ENCODE peak calls at places on chromosomes 4 and X, in nine cellular contexts. F is HCT116, C is H1, I is WTC11, X is left ventricle myocardium inferior, Z is lower leg skin, V is pancreas, U is natural killer cell, N is IMR-90. R is an unnamed sample.
A peak's percentile ranks its signal among the peaks of the same experiment; 100 is the strongest.

GRCh38 chr4:2977116-2978097 is 14.0 kb downstream of the GRK4 start:
- DNase-seq in I (no peak), V (no peak), Z (no peak), N (peak; percentile 56), F (no peak), C (no peak), U (no peak), X (no peak), R (no peak)

GRCh38 chr4:188032170-188032569 is 36.6 kb downstream of the ZFP42 start:
- DNase-seq in I (peak; percentile 37), N (no peak), V (no peak), U (no peak), C (no peak), F (no peak), Z (no peak), X (no peak), R (no peak)

GRCh38 chrX:40772290-40772689 is 36.9 kb upstream of the MED14 start:
- DNase-seq in U (no peak), X (no peak), N (peak; percentile 75), V (no peak), F (peak; percentile 54), I (no peak), C (no peak), Z (no peak), R (no peak)

GRCh38 chrX:15349046-15349445 is 13.7 kb upstream of the PIGA start:
- DNase-seq in V (peak; percentile 33), U (no peak), C (no peak), F (peak; percentile 39), Z (peak; percentile 22), X (no peak), N (peak; percentile 73), I (no peak), R (no peak)

GRCh38 chr4:156931267-156931666 is 40.3 kb downstream of the PDGFC start:
- DNase-seq in I (no peak), C (no peak), N (peak; percentile 86), V (peak; percentile 15), X (no peak), F (peak; percentile 95), U (no peak), Z (peak; percentile 43), R (no peak)

GRCh38 chr4:102551946-102552575 is 50.9 kb downstream of the NFKB1 start:
- DNase-seq in I (no peak), N (no peak), Z (no peak), V (no peak), U (no peak), F (no peak), X (no peak), C (no peak), R (no peak)

GRCh38 chr4:53185853-53186590 is 179.8 kb downstream of the SCFD2 start:
- DNase-seq in N (peak; percentile 85), X (no peak), Z (no peak), F (no peak), I (no peak), C (no peak), U (no peak), V (no peak), R (no peak)

GRCh38 chr4:106893903-106894302 is 142.2 kb downstream of the DKK2 start:
- DNase-seq in X (no peak), F (no peak), N (no peak), C (no peak), I (no peak), Z (peak; percentile 16), V (no peak), U (no peak), R (no peak)

GRCh38 chrX:151641564-151641963 is 53.7 kb upstream of the PRRG3 start:
- DNase-seq in F (no peak), V (no peak), U (no peak), C (no peak), Z (no peak), N (no peak), I (no peak), X (no peak), R (no peak)

GRCh38 chr4:76144546-76144945 is 3.7 kb downstream of the NUP54 start:
- DNase-seq in F (no peak), V (no peak), I (no peak), Z (no peak), N (no peak), C (no peak), X (no peak), U (no peak), R (no peak)

GRCh38 chr4:22385615-22386014 is 130.3 kb downstream of the ADGRA3 start:
- DNase-seq in F (peak; percentile 59), V (no peak), N (peak; percentile 74), C (no peak), X (no peak), U (no peak), Z (no peak), I (no peak), R (no peak)

GRCh38 chr4:70152088-70152487 is 1.9 kb upstream of the PRR27 start:
- DNase-seq in U (no peak), C (no peak), Z (no peak), V (no peak), F (no peak), I (no peak), X (no peak), N (no peak), R (no peak)

GRCh38 chrX:150037041-150037440 is 98.8 kb upstream of the EOLA2 start:
- DNase-seq in V (no peak), F (no peak), U (no peak), I (no peak), N (no peak), C (no peak), Z (no peak), X (no peak), R (no peak)

GRCh38 chr4:182507808-182508207 is 264.6 kb downstream of the TENM3 start:
- DNase-seq in F (no peak), N (peak; percentile 35), I (no peak), Z (no peak), X (no peak), V (no peak), U (no peak), C (no peak), R (no peak)

GRCh38 chrX:133005616-133006015 is 47.2 kb upstream of the HS6ST2 start:
- DNase-seq in N (no peak), U (no peak), X (no peak), I (no peak), V (no peak), Z (no peak), C (no peak), F (no peak), R (no peak)

GRCh38 chrX:133007458-133007857 is 49.0 kb upstream of the HS6ST2 start:
- DNase-seq in U (no peak), X (no peak), I (no peak), Z (no peak), V (no peak), C (no peak), N (no peak), F (no peak), R (no peak)

DNA sequence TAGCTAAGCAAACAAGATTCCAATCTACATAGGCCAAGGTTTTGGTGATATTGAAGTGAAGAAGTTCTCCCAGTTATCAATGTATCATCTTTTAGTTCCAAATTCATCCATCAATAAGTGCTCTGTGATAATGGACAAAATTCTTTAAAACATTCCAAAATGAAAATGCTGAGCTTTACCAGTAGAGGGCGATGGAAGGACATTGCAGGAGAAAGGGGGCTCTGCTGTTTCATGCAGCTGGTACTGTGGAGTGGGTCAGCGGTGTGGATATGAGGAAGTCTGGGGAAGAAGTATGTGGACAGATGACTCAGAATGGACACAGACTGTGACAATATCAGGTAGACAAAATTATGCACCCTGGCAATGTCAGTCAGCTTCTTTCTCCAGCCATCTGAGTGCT is 46.6 kb upstream of the HS6ST2 start:
- DNase-seq in U (no peak), C (no peak), I (no peak), V (no peak), F (no peak), Z (no peak), N (peak; percentile 1), X (no peak), R (no peak)
- TF ChIP-seq CTCF in U (peak; percentile 20), C (peak; percentile 63), I (peak; percentile 40), V (no peak), F (peak; percentile 60), Z (no peak), N (peak; percentile 52), X (peak; percentile 52), R (peak; percentile 42)

GRCh38 chr4:87058272-87059073 is 123.7 kb downstream of the AFF1 start:
- DNase-seq in U (no peak), I (no peak), F (peak; percentile 29), V (no peak), N (no peak), Z (no peak), C (no peak), X (no peak), R (peak; percentile 71)
- TF ChIP-seq CTCF in U (no peak), I (no peak), F (no peak), V (no peak), N (peak; percentile 17), Z (no peak), C (peak; percentile 36), X (peak; percentile 46), R (peak; percentile 33)

DNA sequence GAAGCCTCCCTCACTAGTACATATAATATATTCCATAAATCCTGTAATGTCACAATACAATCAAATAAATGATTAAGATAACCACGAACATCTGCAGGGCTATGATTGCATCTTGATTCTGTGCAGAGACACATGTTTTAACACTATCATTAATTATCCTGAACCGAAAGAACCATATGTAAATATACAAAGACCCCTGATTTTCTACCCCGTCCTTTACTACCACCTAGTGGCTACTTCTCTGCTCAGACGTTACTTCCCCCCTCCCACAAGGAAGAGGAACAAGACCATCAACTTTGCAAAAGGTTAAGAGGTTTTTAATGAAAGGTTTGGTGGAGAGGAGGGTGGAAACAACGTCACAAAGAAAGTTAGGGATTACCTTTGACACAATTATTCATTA is 134.0 kb downstream of the COL4A6 start:
- DNase-seq in U (no peak), C (no peak), F (no peak), N (peak; percentile 7), V (no peak), I (no peak), Z (no peak), X (no peak), R (no peak)
- TF ChIP-seq CTCF in U (no peak), C (peak; percentile 46), F (peak; percentile 49), N (peak; percentile 44), V (no peak), I (no peak), Z (no peak), X (peak; percentile 42), R (peak; percentile 35)

GRCh38 chr4:87644286-87644685 is 5.8 kb upstream of the DMP1 start:
- DNase-seq in U (no peak), F (no peak), V (no peak), X (no peak), C (no peak), N (no peak), Z (no peak), I (no peak), R (no peak)
- TF ChIP-seq CTCF in U (no peak), F (peak; percentile 17), V (no peak), X (no peak), C (no peak), N (no peak), Z (no peak), I (no peak), R (no peak)

DNA sequence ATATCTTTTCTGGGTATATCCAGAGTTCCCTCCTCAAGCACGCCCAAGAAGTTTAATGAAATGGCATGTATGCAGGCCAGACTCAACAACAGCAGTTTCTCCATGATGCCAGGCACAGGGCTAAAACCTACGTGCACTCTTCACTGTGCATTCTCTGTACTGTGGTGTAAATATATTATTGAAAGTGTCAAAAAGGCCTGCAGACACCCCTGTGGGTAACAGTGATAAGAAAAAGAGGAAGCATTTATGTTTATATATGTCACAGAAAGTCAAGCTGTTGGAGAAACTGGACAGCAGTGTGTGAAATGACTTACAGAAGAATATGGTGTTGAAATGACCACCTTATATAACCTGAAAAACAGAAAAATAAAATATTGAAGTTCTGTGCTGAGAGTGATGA is 29.6 kb upstream of the DCAF8L1 start:
- DNase-seq in U (no peak), I (no peak), X (no peak), Z (no peak), F (no peak), C (no peak), V (no peak), N (no peak), R (no peak)
- TF ChIP-seq CTCF in U (no peak), I (no peak), X (no peak), Z (no peak), F (no peak), C (no peak), V (no peak), N (no peak), R (no peak)